ENCODE peak calls at places on chromosomes 13 and 19, in five cellular contexts. One of them, this sample, is unnamed.

GRCh38 chr13:24727731-24728601 is 36.0 kb upstream of the RNF17 start:
- DNase-seq in heart right ventricle: no peak
- DNase-seq in A673: peak; percentile 90
- DNase-seq in SJSA1: peak; percentile 30
- DNase-seq in testis: peak; percentile 81
- DNase-seq in this sample: peak; percentile 61

GRCh38 chr13:90320663-90321062 is 1026.8 kb upstream of the MIR17HG start:
- DNase-seq in heart right ventricle: no peak
- DNase-seq in A673: no peak
- DNase-seq in SJSA1: no peak
- DNase-seq in testis: no peak
- DNase-seq in this sample: no peak

GRCh38 chr13:30159446-30159839 is 147.9 kb downstream of the KATNAL1 start:
- DNase-seq in heart right ventricle: no peak
- DNase-seq in A673: no peak
- DNase-seq in SJSA1: peak; percentile 91
- DNase-seq in testis: no peak
- DNase-seq in this sample: no peak

GRCh38 chr19:10744848-10745293 is 27.0 kb downstream of the DNM2 start:
- DNase-seq in heart right ventricle: no peak
- DNase-seq in A673: no peak
- DNase-seq in SJSA1: no peak
- DNase-seq in testis: peak; percentile 55
- DNase-seq in this sample: no peak

GRCh38 chr13:31982124-31982523 is 49.5 kb upstream of the FRY start:
- DNase-seq in heart right ventricle: no peak
- DNase-seq in A673: no peak
- DNase-seq in SJSA1: no peak
- DNase-seq in testis: no peak
- DNase-seq in this sample: no peak

GRCh38 chr19:16497042-16497441 is 848 bp downstream of the C19orf44 start:
- DNase-seq in heart right ventricle: no peak
- DNase-seq in A673: no peak
- DNase-seq in SJSA1: no peak
- DNase-seq in testis: no peak
- DNase-seq in this sample: no peak

GRCh38 chr19:51139299-51140018 is 2.6 kb upstream of the SIGLEC7 start:
- DNase-seq in heart right ventricle: no peak
- DNase-seq in A673: no peak
- DNase-seq in SJSA1: no peak
- DNase-seq in testis: no peak
- DNase-seq in this sample: no peak

GRCh38 chr13:114067886-114068722 is 64.3 kb downstream of the RASA3 start:
- DNase-seq in heart right ventricle: no peak
- DNase-seq in A673: no peak
- DNase-seq in SJSA1: no peak
- DNase-seq in testis: no peak
- DNase-seq in this sample: peak; percentile 56

GRCh38 chr13:46492946-46493345 is 60.0 kb upstream of the LRCH1 start:
- DNase-seq in heart right ventricle: no peak
- DNase-seq in A673: peak; percentile 74
- DNase-seq in SJSA1: peak; percentile 42
- DNase-seq in testis: no peak
- DNase-seq in this sample: no peak

GRCh38 chr13:45315520-45316167 is 25.3 kb downstream of the TPT1 start:
- DNase-seq in heart right ventricle: peak; percentile 43
- DNase-seq in A673: no peak
- DNase-seq in SJSA1: no peak
- DNase-seq in testis: no peak
- DNase-seq in this sample: no peak

GRCh38 chr13:111957913-111958450 is 109.0 kb upstream of the SOX1 start:
- DNase-seq in heart right ventricle: no peak
- DNase-seq in A673: no peak
- DNase-seq in SJSA1: no peak
- DNase-seq in testis: no peak
- DNase-seq in this sample: no peak

GRCh38 chr19:45468803-45469131 is 971 bp downstream of the FOSB start:
- DNase-seq in heart right ventricle: no peak
- DNase-seq in A673: no peak
- DNase-seq in SJSA1: no peak
- DNase-seq in testis: no peak
- DNase-seq in this sample: no peak

GRCh38 chr13:21297452-21297851 is 121.0 kb downstream of the MRPL57 start:
- DNase-seq in heart right ventricle: no peak
- DNase-seq in A673: peak; percentile 53
- DNase-seq in SJSA1: peak; percentile 1
- DNase-seq in testis: no peak
- DNase-seq in this sample: no peak

GRCh38 chr13:28353679-28354078 is 141.2 kb downstream of the FLT1 start:
- DNase-seq in heart right ventricle: no peak
- DNase-seq in A673: no peak
- DNase-seq in SJSA1: no peak
- DNase-seq in testis: no peak
- DNase-seq in this sample: no peak

GRCh38 chr19:54532528-54532927 is 29.9 kb downstream of the LAIR2 start:
- DNase-seq in heart right ventricle: no peak
- DNase-seq in A673: no peak
- DNase-seq in SJSA1: no peak
- DNase-seq in testis: no peak
- DNase-seq in this sample: no peak

GRCh38 chr13:62014299-62014698 is 598.6 kb upstream of the PCDH20 start:
- DNase-seq in heart right ventricle: no peak
- DNase-seq in A673: peak; percentile 64
- DNase-seq in SJSA1: no peak
- DNase-seq in testis: no peak
- DNase-seq in this sample: no peak

GRCh38 chr19:54017266-54017665 is 25.8 kb downstream of the CACNG6 start:
- DNase-seq in heart right ventricle: no peak
- DNase-seq in A673: peak; percentile 80
- DNase-seq in SJSA1: no peak
- DNase-seq in testis: no peak
- DNase-seq in this sample: no peak

GRCh38 chr13:29081036-29081435 is 260.9 kb downstream of the MTUS2 start:
- DNase-seq in heart right ventricle: no peak
- DNase-seq in A673: peak; percentile 8
- DNase-seq in SJSA1: no peak
- DNase-seq in testis: no peak
- DNase-seq in this sample: no peak

GRCh38 chr19:2743099-2743498 is 3.3 kb upstream of the SLC39A3 start:
- DNase-seq in heart right ventricle: no peak
- DNase-seq in A673: no peak
- DNase-seq in SJSA1: no peak
- DNase-seq in testis: no peak
- DNase-seq in this sample: no peak

GRCh38 chr13:42699922-42700321 is 81.5 kb upstream of the FAM216B start:
- DNase-seq in heart right ventricle: no peak
- DNase-seq in A673: no peak
- DNase-seq in SJSA1: no peak
- DNase-seq in testis: no peak
- DNase-seq in this sample: no peak

GRCh38 chr19:39474139-39474620 is 6.5 kb upstream of the TIMM50 start:
- DNase-seq in heart right ventricle: peak; percentile 65
- DNase-seq in A673: peak; percentile 62
- DNase-seq in SJSA1: peak; percentile 18
- DNase-seq in testis: peak; percentile 60
- DNase-seq in this sample: peak; percentile 41

GRCh38 chr13:73828811-73829210 is 305.4 kb downstream of the KLF12 start:
- DNase-seq in heart right ventricle: no peak
- DNase-seq in A673: no peak
- DNase-seq in SJSA1: no peak
- DNase-seq in testis: no peak
- DNase-seq in this sample: no peak

GRCh38 chr19:50794778-50795664 is 4.8 kb downstream of the ACP4 start:
- DNase-seq in heart right ventricle: no peak
- DNase-seq in A673: peak; percentile 69
- DNase-seq in SJSA1: peak; percentile 22
- DNase-seq in testis: no peak
- DNase-seq in this sample: no peak

GRCh38 chr13:75871059-75871458 is 234.9 kb downstream of the LMO7 start:
- DNase-seq in heart right ventricle: no peak
- DNase-seq in A673: no peak
- DNase-seq in SJSA1: no peak
- DNase-seq in testis: no peak
- DNase-seq in this sample: no peak

GRCh38 chr19:16363133-16363851 is 38.7 kb downstream of the KLF2 start:
- DNase-seq in heart right ventricle: no peak
- DNase-seq in A673: no peak
- DNase-seq in SJSA1: no peak
- DNase-seq in testis: no peak
- DNase-seq in this sample: peak; percentile 71

GRCh38 chr19:13016628-13017305 is 21.5 kb downstream of the NFIX start:
- DNase-seq in heart right ventricle: no peak
- DNase-seq in A673: no peak
- DNase-seq in SJSA1: no peak
- DNase-seq in testis: no peak
- DNase-seq in this sample: no peak

GRCh38 chr13:46403851-46404731 is 17.0 kb upstream of the RUBCNL start:
- DNase-seq in heart right ventricle: no peak
- DNase-seq in A673: peak; percentile 50
- DNase-seq in SJSA1: no peak
- DNase-seq in testis: no peak
- DNase-seq in this sample: peak; percentile 61

GRCh38 chr19:58569943-58570670 is 3.0 kb downstream of the MZF1 start:
- DNase-seq in heart right ventricle: no peak
- DNase-seq in A673: no peak
- DNase-seq in SJSA1: no peak
- DNase-seq in testis: no peak
- DNase-seq in this sample: no peak

GRCh38 chr19:3852614-3853254 is 16.1 kb downstream of the ZFR2 start:
- DNase-seq in heart right ventricle: no peak
- DNase-seq in A673: peak; percentile 35
- DNase-seq in SJSA1: peak; percentile 67
- DNase-seq in testis: no peak
- DNase-seq in this sample: no peak

GRCh38 chr13:37209621-37210020 is 104.2 kb upstream of the CSNK1A1L start:
- DNase-seq in heart right ventricle: no peak
- DNase-seq in A673: peak; percentile 70
- DNase-seq in SJSA1: no peak
- DNase-seq in testis: no peak
- DNase-seq in this sample: no peak

DNA sequence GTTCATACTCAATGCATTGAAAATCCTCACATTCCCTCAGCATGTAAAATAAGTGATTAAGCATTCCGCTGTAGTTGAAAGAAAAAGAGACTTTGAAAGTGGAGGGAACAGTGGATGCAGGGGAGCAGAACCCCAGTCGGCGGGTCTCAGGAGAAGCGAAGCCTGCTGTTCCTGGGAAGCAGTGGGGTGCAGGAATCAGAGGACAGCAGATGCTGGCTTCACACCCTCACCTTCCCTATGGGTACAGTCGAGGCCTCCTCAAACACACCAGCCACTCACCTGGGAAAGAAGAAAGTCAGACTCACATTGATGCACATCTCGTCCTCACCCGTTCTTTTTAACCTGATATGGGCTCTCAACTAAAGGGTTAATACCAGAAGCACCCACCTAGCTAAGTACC is 38.2 kb downstream of the COL4A2 start:
- DNase-seq in heart right ventricle: no peak
- DNase-seq in A673: no peak
- DNase-seq in SJSA1: no peak
- DNase-seq in testis: no peak
- DNase-seq in this sample: no peak
- H3K27ac ChIP-seq in heart right ventricle: no peak overlapping the region
- H3K27ac ChIP-seq in A673: no peak overlapping the region
- H3K27ac ChIP-seq in SJSA1: no peak overlapping the region
- H3K27ac ChIP-seq in testis: no peak overlapping the region
- H3K27ac ChIP-seq in this sample: no peak overlapping the region

GRCh38 chr13:50951366-50951765 is 41.8 kb downstream of the RNASEH2B start:
- DNase-seq in heart right ventricle: no peak
- DNase-seq in A673: no peak
- DNase-seq in SJSA1: no peak
- DNase-seq in testis: no peak
- DNase-seq in this sample: no peak

GRCh38 chr13:50955807-50956206 is 46.2 kb downstream of the RNASEH2B start:
- DNase-seq in heart right ventricle: no peak
- DNase-seq in A673: no peak
- DNase-seq in SJSA1: no peak
- DNase-seq in testis: no peak
- DNase-seq in this sample: no peak

GRCh38 chr13:50950808-50951207 is 41.2 kb downstream of the RNASEH2B start:
- DNase-seq in heart right ventricle: no peak
- DNase-seq in A673: no peak
- DNase-seq in SJSA1: no peak
- DNase-seq in testis: no peak
- DNase-seq in this sample: no peak

GRCh38 chr13:50957620-50958019 is 48.0 kb downstream of the RNASEH2B start:
- DNase-seq in heart right ventricle: no peak
- DNase-seq in A673: no peak
- DNase-seq in SJSA1: no peak
- DNase-seq in testis: no peak
- DNase-seq in this sample: no peak

DNA sequence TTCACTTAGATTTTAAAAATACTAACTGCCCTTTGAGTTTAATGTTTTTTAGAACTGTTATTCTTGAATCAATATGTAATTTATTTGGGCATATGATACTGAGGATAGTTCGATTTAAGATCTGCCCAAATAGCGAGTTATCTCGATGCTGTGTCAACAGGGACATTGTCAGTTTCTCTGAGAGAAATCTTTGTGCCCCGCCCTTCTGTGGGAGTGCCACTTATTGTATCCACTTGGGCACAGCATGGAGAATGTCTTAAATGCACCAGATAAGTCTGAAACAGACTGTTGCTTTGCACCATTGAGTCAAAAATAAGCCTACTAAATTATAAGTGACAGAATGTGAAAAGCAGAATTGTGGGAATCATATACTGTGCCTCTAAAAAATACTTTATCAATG is 45.6 kb downstream of the RNASEH2B start:
- DNase-seq in heart right ventricle: no peak
- DNase-seq in A673: no peak
- DNase-seq in SJSA1: no peak
- DNase-seq in testis: peak; percentile 91
- DNase-seq in this sample: no peak
- H3K27ac ChIP-seq in heart right ventricle: no peak overlapping the region
- H3K27ac ChIP-seq in A673: no peak overlapping the region
- H3K27ac ChIP-seq in SJSA1: no peak overlapping the region
- H3K27ac ChIP-seq in testis: no peak overlapping the region
- H3K27ac ChIP-seq in this sample: no peak overlapping the region

GRCh38 chr19:18670313-18670712 is 13.2 kb upstream of the CRTC1 start:
- DNase-seq in heart right ventricle: no peak
- DNase-seq in A673: no peak
- DNase-seq in SJSA1: no peak
- DNase-seq in testis: no peak
- DNase-seq in this sample: no peak
- H3K27ac ChIP-seq in heart right ventricle: no peak overlapping the region
- H3K27ac ChIP-seq in A673: no peak overlapping the region
- H3K27ac ChIP-seq in SJSA1: no peak overlapping the region
- H3K27ac ChIP-seq in testis: no peak overlapping the region
- H3K27ac ChIP-seq in this sample: no peak overlapping the region

GRCh38 chr19:47437500-47437899 is 18.2 kb upstream of the MEIS3 start:
- DNase-seq in heart right ventricle: no peak
- DNase-seq in A673: no peak
- DNase-seq in SJSA1: no peak
- DNase-seq in testis: no peak
- DNase-seq in this sample: no peak
- H3K27ac ChIP-seq in heart right ventricle: no peak overlapping the region
- H3K27ac ChIP-seq in A673: no peak overlapping the region
- H3K27ac ChIP-seq in SJSA1: no peak overlapping the region
- H3K27ac ChIP-seq in testis: no peak overlapping the region
- H3K27ac ChIP-seq in this sample: no peak overlapping the region

This sample was measured in left lung.